ENCODE peak calls at places on chromosomes 7 and 10, in eight cellular contexts. One of them, this sample, is unnamed.

GRCh38 chr7:157547611-157548010 is 210.8 kb downstream of the DNAJB6 start:
- DNase-seq in effector CD4-positive, alpha-beta T cell: no peak
- DNase-seq in GM10248: no peak
- DNase-seq in stimulated activated CD4-positive, alpha-beta T cell treated with anti-CD3 and anti-CD28 coated beads, Interleukin-1b, Interleukin-23, amount 100 ng/mL, for 4 hours: no peak
- DNase-seq in EH: no peak
- DNase-seq in breast epithelium: no peak
- DNase-seq in CD4-positive, alpha-beta T cell: no peak
- DNase-seq in H7: no peak
- DNase-seq in this sample: no peak

GRCh38 chr7:26062240-26062603 is 89.8 kb upstream of the NFE2L3 start:
- DNase-seq in breast epithelium: no peak
- DNase-seq in EH: no peak
- DNase-seq in stimulated activated CD4-positive, alpha-beta T cell treated with anti-CD3 and anti-CD28 coated beads, Interleukin-1b, Interleukin-23, amount 100 ng/mL, for 4 hours: no peak
- DNase-seq in GM10248: no peak
- DNase-seq in H7: no peak
- DNase-seq in CD4-positive, alpha-beta T cell: no peak
- DNase-seq in effector CD4-positive, alpha-beta T cell: no peak
- DNase-seq in this sample: no peak

GRCh38 chr10:11776080-11776479 is 33.9 kb downstream of the ECHDC3 start:
- DNase-seq in H7: no peak
- DNase-seq in CD4-positive, alpha-beta T cell: no peak
- DNase-seq in breast epithelium: no peak
- DNase-seq in EH: peak; percentile 58
- DNase-seq in stimulated activated CD4-positive, alpha-beta T cell treated with anti-CD3 and anti-CD28 coated beads, Interleukin-1b, Interleukin-23, amount 100 ng/mL, for 4 hours: no peak
- DNase-seq in effector CD4-positive, alpha-beta T cell: no peak
- DNase-seq in GM10248: no peak
- DNase-seq in this sample: no peak

GRCh38 chr10:107790271-107790670 is 625.8 kb upstream of the SORCS1 start:
- DNase-seq in GM10248: no peak
- DNase-seq in breast epithelium: no peak
- DNase-seq in CD4-positive, alpha-beta T cell: no peak
- DNase-seq in H7: no peak
- DNase-seq in stimulated activated CD4-positive, alpha-beta T cell treated with anti-CD3 and anti-CD28 coated beads, Interleukin-1b, Interleukin-23, amount 100 ng/mL, for 4 hours: no peak
- DNase-seq in EH: no peak
- DNase-seq in effector CD4-positive, alpha-beta T cell: no peak
- DNase-seq in this sample: peak; percentile 9

GRCh38 chr7:108525327-108525984 is 479 bp downstream of the PNPLA8 start:
- DNase-seq in H7: peak; percentile 86
- DNase-seq in GM10248: peak; percentile 75
- DNase-seq in CD4-positive, alpha-beta T cell: no peak
- DNase-seq in stimulated activated CD4-positive, alpha-beta T cell treated with anti-CD3 and anti-CD28 coated beads, Interleukin-1b, Interleukin-23, amount 100 ng/mL, for 4 hours: no peak
- DNase-seq in breast epithelium: no peak
- DNase-seq in EH: peak; percentile 89
- DNase-seq in effector CD4-positive, alpha-beta T cell: no peak
- DNase-seq in this sample: peak; percentile 92

GRCh38 chr7:45957721-45958120 is 36.6 kb upstream of the IGFBP3 start:
- DNase-seq in CD4-positive, alpha-beta T cell: no peak
- DNase-seq in H7: no peak
- DNase-seq in stimulated activated CD4-positive, alpha-beta T cell treated with anti-CD3 and anti-CD28 coated beads, Interleukin-1b, Interleukin-23, amount 100 ng/mL, for 4 hours: no peak
- DNase-seq in effector CD4-positive, alpha-beta T cell: no peak
- DNase-seq in breast epithelium: no peak
- DNase-seq in EH: no peak
- DNase-seq in GM10248: no peak
- DNase-seq in this sample: no peak

GRCh38 chr10:33661580-33662269 is 327.3 kb upstream of the NRP1 start:
- DNase-seq in H7: peak; percentile 6
- DNase-seq in GM10248: no peak
- DNase-seq in EH: peak; percentile 94
- DNase-seq in stimulated activated CD4-positive, alpha-beta T cell treated with anti-CD3 and anti-CD28 coated beads, Interleukin-1b, Interleukin-23, amount 100 ng/mL, for 4 hours: no peak
- DNase-seq in effector CD4-positive, alpha-beta T cell: no peak
- DNase-seq in breast epithelium: peak; percentile 71
- DNase-seq in CD4-positive, alpha-beta T cell: no peak
- DNase-seq in this sample: no peak

GRCh38 chr10:47354162-47354561 is 6.0 kb downstream of the RBP3 start:
- DNase-seq in H7: no peak
- DNase-seq in breast epithelium: no peak
- DNase-seq in stimulated activated CD4-positive, alpha-beta T cell treated with anti-CD3 and anti-CD28 coated beads, Interleukin-1b, Interleukin-23, amount 100 ng/mL, for 4 hours: no peak
- DNase-seq in effector CD4-positive, alpha-beta T cell: no peak
- DNase-seq in EH: peak; percentile 24
- DNase-seq in CD4-positive, alpha-beta T cell: no peak
- DNase-seq in GM10248: no peak
- DNase-seq in this sample: peak; percentile 14

GRCh38 chr10:60456053-60456452 is 66.4 kb upstream of the ANK3 start:
- DNase-seq in GM10248: no peak
- DNase-seq in H7: no peak
- DNase-seq in stimulated activated CD4-positive, alpha-beta T cell treated with anti-CD3 and anti-CD28 coated beads, Interleukin-1b, Interleukin-23, amount 100 ng/mL, for 4 hours: no peak
- DNase-seq in breast epithelium: no peak
- DNase-seq in EH: peak; percentile 65
- DNase-seq in effector CD4-positive, alpha-beta T cell: no peak
- DNase-seq in CD4-positive, alpha-beta T cell: no peak
- DNase-seq in this sample: no peak

GRCh38 chr7:131011976-131012375 is 278.0 kb upstream of the KLF14 start:
- DNase-seq in effector CD4-positive, alpha-beta T cell: no peak
- DNase-seq in breast epithelium: no peak
- DNase-seq in stimulated activated CD4-positive, alpha-beta T cell treated with anti-CD3 and anti-CD28 coated beads, Interleukin-1b, Interleukin-23, amount 100 ng/mL, for 4 hours: no peak
- DNase-seq in H7: no peak
- DNase-seq in GM10248: no peak
- DNase-seq in CD4-positive, alpha-beta T cell: no peak
- DNase-seq in EH: peak; percentile 93
- DNase-seq in this sample: peak; percentile 87

GRCh38 chr10:97089209-97089865 is 96.4 kb downstream of the SLIT1 start:
- DNase-seq in H7: peak; percentile 69
- DNase-seq in breast epithelium: no peak
- DNase-seq in GM10248: no peak
- DNase-seq in effector CD4-positive, alpha-beta T cell: no peak
- DNase-seq in EH: no peak
- DNase-seq in CD4-positive, alpha-beta T cell: no peak
- DNase-seq in stimulated activated CD4-positive, alpha-beta T cell treated with anti-CD3 and anti-CD28 coated beads, Interleukin-1b, Interleukin-23, amount 100 ng/mL, for 4 hours: no peak
- DNase-seq in this sample: no peak

GRCh38 chr10:31593124-31593523 is 274.1 kb downstream of the ZEB1 start:
- DNase-seq in CD4-positive, alpha-beta T cell: no peak
- DNase-seq in stimulated activated CD4-positive, alpha-beta T cell treated with anti-CD3 and anti-CD28 coated beads, Interleukin-1b, Interleukin-23, amount 100 ng/mL, for 4 hours: no peak
- DNase-seq in effector CD4-positive, alpha-beta T cell: no peak
- DNase-seq in H7: no peak
- DNase-seq in breast epithelium: no peak
- DNase-seq in GM10248: no peak
- DNase-seq in EH: no peak
- DNase-seq in this sample: peak; percentile 69

GRCh38 chr10:12602557-12602956 is 253.2 kb downstream of the CAMK1D start:
- DNase-seq in GM10248: no peak
- DNase-seq in effector CD4-positive, alpha-beta T cell: no peak
- DNase-seq in stimulated activated CD4-positive, alpha-beta T cell treated with anti-CD3 and anti-CD28 coated beads, Interleukin-1b, Interleukin-23, amount 100 ng/mL, for 4 hours: no peak
- DNase-seq in breast epithelium: no peak
- DNase-seq in CD4-positive, alpha-beta T cell: no peak
- DNase-seq in H7: no peak
- DNase-seq in EH: no peak
- DNase-seq in this sample: no peak

GRCh38 chr7:158343526-158343925 is 244.1 kb downstream of the PTPRN2 start:
- DNase-seq in breast epithelium: no peak
- DNase-seq in GM10248: no peak
- DNase-seq in H7: no peak
- DNase-seq in effector CD4-positive, alpha-beta T cell: no peak
- DNase-seq in EH: no peak
- DNase-seq in stimulated activated CD4-positive, alpha-beta T cell treated with anti-CD3 and anti-CD28 coated beads, Interleukin-1b, Interleukin-23, amount 100 ng/mL, for 4 hours: no peak
- DNase-seq in CD4-positive, alpha-beta T cell: no peak
- DNase-seq in this sample: no peak

GRCh38 chr10:1534820-1535219 is 202.5 kb downstream of the ADARB2 start:
- DNase-seq in CD4-positive, alpha-beta T cell: no peak
- DNase-seq in effector CD4-positive, alpha-beta T cell: no peak
- DNase-seq in GM10248: no peak
- DNase-seq in H7: no peak
- DNase-seq in breast epithelium: no peak
- DNase-seq in stimulated activated CD4-positive, alpha-beta T cell treated with anti-CD3 and anti-CD28 coated beads, Interleukin-1b, Interleukin-23, amount 100 ng/mL, for 4 hours: no peak
- DNase-seq in EH: no peak
- DNase-seq in this sample: no peak

GRCh38 chr10:29858352-29859267 is 200.8 kb downstream of the JCAD start:
- DNase-seq in CD4-positive, alpha-beta T cell: no peak
- DNase-seq in breast epithelium: peak; percentile 68
- DNase-seq in effector CD4-positive, alpha-beta T cell: no peak
- DNase-seq in H7: peak; percentile 28
- DNase-seq in stimulated activated CD4-positive, alpha-beta T cell treated with anti-CD3 and anti-CD28 coated beads, Interleukin-1b, Interleukin-23, amount 100 ng/mL, for 4 hours: no peak
- DNase-seq in EH: peak; percentile 73
- DNase-seq in GM10248: no peak
- DNase-seq in this sample: peak; percentile 94

GRCh38 chr10:4326647-4327046 is 499.4 kb upstream of the AKR1E2 start:
- DNase-seq in effector CD4-positive, alpha-beta T cell: no peak
- DNase-seq in stimulated activated CD4-positive, alpha-beta T cell treated with anti-CD3 and anti-CD28 coated beads, Interleukin-1b, Interleukin-23, amount 100 ng/mL, for 4 hours: no peak
- DNase-seq in H7: no peak
- DNase-seq in GM10248: no peak
- DNase-seq in CD4-positive, alpha-beta T cell: no peak
- DNase-seq in EH: no peak
- DNase-seq in breast epithelium: no peak
- DNase-seq in this sample: no peak

GRCh38 chr10:91590904-91591791 is 41.7 kb downstream of the PPP1R3C start:
- DNase-seq in effector CD4-positive, alpha-beta T cell: no peak
- DNase-seq in stimulated activated CD4-positive, alpha-beta T cell treated with anti-CD3 and anti-CD28 coated beads, Interleukin-1b, Interleukin-23, amount 100 ng/mL, for 4 hours: no peak
- DNase-seq in EH: peak; percentile 90
- DNase-seq in breast epithelium: no peak
- DNase-seq in GM10248: no peak
- DNase-seq in CD4-positive, alpha-beta T cell: no peak
- DNase-seq in H7: no peak
- DNase-seq in this sample: peak; percentile 98

GRCh38 chr10:1661416-1661815 is 75.9 kb downstream of the ADARB2 start:
- DNase-seq in stimulated activated CD4-positive, alpha-beta T cell treated with anti-CD3 and anti-CD28 coated beads, Interleukin-1b, Interleukin-23, amount 100 ng/mL, for 4 hours: no peak
- DNase-seq in effector CD4-positive, alpha-beta T cell: no peak
- DNase-seq in CD4-positive, alpha-beta T cell: peak; percentile 6
- DNase-seq in H7: no peak
- DNase-seq in EH: no peak
- DNase-seq in GM10248: no peak
- DNase-seq in breast epithelium: no peak
- DNase-seq in this sample: no peak

GRCh38 chr7:33979807-33980355 is 74.5 kb downstream of the BMPER start:
- DNase-seq in EH: peak; percentile 99
- DNase-seq in GM10248: no peak
- DNase-seq in stimulated activated CD4-positive, alpha-beta T cell treated with anti-CD3 and anti-CD28 coated beads, Interleukin-1b, Interleukin-23, amount 100 ng/mL, for 4 hours: no peak
- DNase-seq in effector CD4-positive, alpha-beta T cell: no peak
- DNase-seq in CD4-positive, alpha-beta T cell: no peak
- DNase-seq in breast epithelium: no peak
- DNase-seq in H7: no peak
- DNase-seq in this sample: peak; percentile 57